ENCODE peak calls at places on chromosomes 13 and 19, in eight cellular contexts. N, J, T, I, K, V, F and W are unnamed samples.

GRCh38 chr19:2962018-2962670 is 15.2 kb upstream of the TLE6 start:
- DNase-seq in N (peak; percentile 67), J (peak; percentile 77), T (peak; percentile 87), I (peak; percentile 96), K (peak; percentile 58), V (peak; percentile 36), F (peak; percentile 68), W (peak; percentile 93)

GRCh38 chr13:83065136-83065535 is 817.1 kb downstream of the SLITRK1 start:
- DNase-seq in N (no peak), J (no peak), T (no peak), I (no peak), K (no peak), V (no peak), F (no peak), W (peak; percentile 6)

GRCh38 chr13:20714161-20714560 is 10.7 kb downstream of the IL17D start:
- DNase-seq in N (no peak), J (no peak), T (no peak), I (no peak), K (no peak), V (no peak), F (no peak), W (no peak)

GRCh38 chr13:22018297-22019210 is 347.7 kb downstream of the FGF9 start:
- DNase-seq in N (no peak), J (no peak), T (no peak), I (no peak), K (no peak), V (no peak), F (no peak), W (no peak)

GRCh38 chr13:46296920-46297319 is 85.2 kb downstream of the LRRC63 start:
- DNase-seq in N (peak; percentile 18), J (no peak), T (no peak), I (no peak), K (no peak), V (no peak), F (peak; percentile 19), W (peak; percentile 38)

GRCh38 chr19:1161716-1162115 is 12.4 kb downstream of the SBNO2 start:
- DNase-seq in N (no peak), J (no peak), T (no peak), I (no peak), K (no peak), V (peak; percentile 74), F (no peak), W (no peak)

GRCh38 chr13:40401911-40402776 is 264.3 kb downstream of the FOXO1 start:
- DNase-seq in N (peak; percentile 89), J (no peak), T (peak; percentile 67), I (no peak), K (no peak), V (peak; percentile 88), F (peak; percentile 64), W (peak; percentile 88)

GRCh38 chr19:55694656-55695491 is 19.8 kb downstream of the EPN1 start:
- DNase-seq in N (no peak), J (no peak), T (no peak), I (no peak), K (no peak), V (no peak), F (no peak), W (no peak)

GRCh38 chr13:73536865-73537264 is 478.1 kb downstream of the KLF5 start:
- DNase-seq in N (no peak), J (no peak), T (no peak), I (no peak), K (no peak), V (no peak), F (no peak), W (no peak)

GRCh38 chr19:34589730-34590129 is 87.2 kb downstream of the SCGB2B2 start:
- DNase-seq in N (no peak), J (no peak), T (no peak), I (no peak), K (no peak), V (no peak), F (no peak), W (no peak)

GRCh38 chr13:40682449-40683240 is 16.2 kb upstream of the FOXO1 start:
- DNase-seq in N (peak; percentile 64), J (no peak), T (peak; percentile 86), I (peak; percentile 88), K (peak; percentile 38), V (no peak), F (no peak), W (peak; percentile 64)

GRCh38 chr13:112968910-112969691 is at the start of gene MCF2L:
- DNase-seq in N (peak; percentile 45), J (peak; percentile 93), T (peak; percentile 70), I (peak; percentile 73), K (no peak), V (peak; percentile 61), F (no peak), W (peak; percentile 80)

GRCh38 chr13:75803175-75803611 is 167.1 kb downstream of the LMO7 start:
- DNase-seq in N (no peak), J (no peak), T (peak; percentile 10), I (peak; percentile 85), K (peak; percentile 62), V (no peak), F (no peak), W (no peak)

GRCh38 chr13:111521691-111522229 is 201.3 kb downstream of the TEX29 start:
- DNase-seq in N (no peak), J (no peak), T (no peak), I (no peak), K (no peak), V (no peak), F (no peak), W (no peak)

GRCh38 chr19:12791345-12792047 is at the start of gene JUNB:
- DNase-seq in N (peak; percentile 99), J (peak; percentile 91), T (peak; percentile 96), I (peak; percentile 87), K (peak; percentile 93), V (peak; percentile 89), F (peak; percentile 93), W (peak; percentile 98)

GRCh38 chr19:18266863-18267686 is 7.2 kb downstream of the IQCN start:
- DNase-seq in N (no peak), J (no peak), T (no peak), I (no peak), K (no peak), V (no peak), F (no peak), W (no peak)

GRCh38 chr19:33350538-33351309 is 22.8 kb upstream of the CEBPG start:
- DNase-seq in N (peak; percentile 31), J (no peak), T (no peak), I (no peak), K (no peak), V (no peak), F (no peak), W (no peak)

GRCh38 chr13:101065314-101065713 is 351.0 kb downstream of the NALCN start:
- DNase-seq in N (no peak), J (no peak), T (no peak), I (no peak), K (no peak), V (no peak), F (no peak), W (no peak)

DNA sequence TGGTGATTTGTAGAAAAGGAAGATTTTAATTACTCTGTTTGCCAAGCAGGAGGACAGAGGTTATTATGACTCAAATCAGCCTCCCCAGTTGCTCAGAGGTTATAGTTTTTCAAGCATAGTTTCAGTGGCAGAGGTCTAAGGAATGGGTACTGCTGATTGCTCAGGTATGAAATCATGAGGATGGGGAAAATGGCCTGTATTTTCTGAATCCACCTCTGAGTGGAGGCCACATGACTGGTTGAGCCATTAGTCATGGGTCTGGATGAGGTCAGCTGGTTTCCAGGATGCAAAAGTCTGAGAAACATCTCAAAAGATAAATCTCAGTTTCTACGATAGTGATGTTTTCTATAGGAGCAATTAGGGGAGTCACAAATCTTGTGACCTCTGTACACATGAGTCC is 62.8 kb upstream of the CEACAM8 start:
- DNase-seq in N (no peak), J (no peak), T (no peak), I (no peak), K (no peak), V (no peak), F (no peak), W (no peak)
- H3K9me2 ChIP-seq in N (no peaks in the 10 kb centered on the region), J (no peaks in the 10 kb centered on the region), T (no peaks in the 10 kb centered on the region), I (no peaks in the 10 kb centered on the region), K (no peaks in the 10 kb centered on the region), V (no peaks in the 10 kb centered on the region), F (no peaks in the 10 kb centered on the region), W (no peaks in the 10 kb centered on the region)

GRCh38 chr19:15245370-15246197 is 13.3 kb upstream of the EPHX3 start:
- DNase-seq in N (no peak), J (no peak), T (no peak), I (no peak), K (no peak), V (no peak), F (no peak), W (no peak)
- H4K20me1 ChIP-seq in N (peaks cover 11% of the 10 kb centered on the region), J (peaks cover 61% of the 10 kb centered on the region), T (no peaks in the 10 kb centered on the region), I (peaks cover 23% of the 10 kb centered on the region), K (no peaks in the 10 kb centered on the region), V (peaks cover 64% of the 10 kb centered on the region), F (no peaks in the 10 kb centered on the region), W (peaks cover 37% of the 10 kb centered on the region)

GRCh38 chr13:29576581-29576980 is 18.9 kb downstream of the SLC7A1 start:
- DNase-seq in N (no peak), J (no peak), T (no peak), I (no peak), K (no peak), V (no peak), F (no peak), W (no peak)
- H3K36me3 ChIP-seq in N (no peaks in the 10 kb centered on the region), J (no peaks in the 10 kb centered on the region), T (peaks cover 66% of the 10 kb centered on the region), I (no peaks in the 10 kb centered on the region), K (no peaks in the 10 kb centered on the region), V (peaks cover 4% of the 10 kb centered on the region), F (no peaks in the 10 kb centered on the region), W (no peaks in the 10 kb centered on the region)

GRCh38 chr19:28915737-28916460 is 297.1 kb downstream of the UQCRFS1 start:
- DNase-seq in N (no peak), J (no peak), T (no peak), I (no peak), K (no peak), V (no peak), F (no peak), W (no peak)
- H3K9me2 ChIP-seq in N (no peaks in the 10 kb centered on the region), J (no peaks in the 10 kb centered on the region), T (no peaks in the 10 kb centered on the region), I (no peaks in the 10 kb centered on the region), K (no peaks in the 10 kb centered on the region), V (no peaks in the 10 kb centered on the region), F (no peaks in the 10 kb centered on the region), W (no peaks in the 10 kb centered on the region)

DNA sequence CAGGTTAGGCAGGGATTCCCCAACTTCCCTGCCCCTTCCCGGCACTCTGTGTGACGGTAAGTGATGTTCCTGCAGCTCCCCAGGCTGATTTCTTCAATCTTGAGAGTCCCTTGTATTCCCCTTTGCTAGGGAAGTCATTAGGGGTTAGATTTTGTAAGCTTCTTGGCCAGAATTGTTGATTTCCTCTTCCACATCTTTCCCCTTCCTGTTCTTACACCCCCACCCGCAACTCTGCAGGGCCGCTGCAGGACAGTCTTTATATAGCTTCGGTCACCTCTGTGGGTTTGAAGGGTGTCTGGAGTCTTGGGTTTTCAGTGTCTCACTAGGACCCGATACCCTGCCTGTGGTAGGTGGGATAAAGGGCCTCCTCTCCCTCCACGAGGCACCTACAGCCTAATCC is 10.6 kb upstream of the ADGRE1 start:
- DNase-seq in N (no peak), J (no peak), T (no peak), I (no peak), K (no peak), V (no peak), F (no peak), W (no peak)
- H4K20me1 ChIP-seq in N (no peaks in the 10 kb centered on the region), J (no peaks in the 10 kb centered on the region), T (no peaks in the 10 kb centered on the region), I (no peaks in the 10 kb centered on the region), K (no peaks in the 10 kb centered on the region), V (no peaks in the 10 kb centered on the region), F (no peaks in the 10 kb centered on the region), W (no peaks in the 10 kb centered on the region)

DNA sequence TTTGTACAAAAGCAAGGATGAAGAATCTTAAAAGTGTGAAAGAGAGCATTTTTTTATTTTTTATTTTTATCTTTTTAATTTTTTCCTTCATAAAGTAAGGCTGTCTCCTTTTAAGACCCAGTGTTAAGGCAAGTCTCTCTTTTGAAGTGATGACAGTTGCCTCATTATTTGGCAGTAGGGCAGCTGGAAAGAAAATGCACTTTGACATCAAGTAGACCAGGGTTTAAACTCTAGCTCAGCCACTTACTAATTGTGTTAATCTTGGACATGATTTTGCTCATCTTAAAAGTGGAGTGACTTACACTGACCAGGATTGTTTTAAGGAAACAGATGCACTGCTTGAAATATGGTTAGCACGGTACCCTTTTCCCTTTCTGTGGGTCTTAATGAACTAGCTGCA is 18.5 kb downstream of the GPALPP1 start:
- DNase-seq in N (no peak), J (no peak), T (no peak), I (no peak), K (no peak), V (no peak), F (no peak), W (no peak)
- H3K36me3 ChIP-seq in N (peaks cover 4% of the 10 kb centered on the region), J (peaks cover 86% of the 10 kb centered on the region), T (peaks cover 66% of the 10 kb centered on the region), I (no peaks in the 10 kb centered on the region), K (no peaks in the 10 kb centered on the region), V (peaks cover 16% of the 10 kb centered on the region), F (peaks cover 10% of the 10 kb centered on the region), W (no peaks in the 10 kb centered on the region)